ENCODE peak calls at places on chromosomes 5 and 9, in six cellular contexts. F is H54, O is GM12878, Q is Peyer's patch, B is GM12892, C is uterus. P is an unnamed sample.
A peak's percentile ranks its signal among the peaks of the same experiment; 100 is the strongest.

GRCh38 chr9:19445452-19445851 is 36.6 kb downstream of the ACER2 start:
- DNase-seq in F (no peak), O (no peak), Q (no peak), B (no peak), C (no peak), P (no peak)

GRCh38 chr9:69745716-69746538 is 13.9 kb downstream of the PTAR1 start:
- DNase-seq in F (no peak), O (no peak), Q (no peak), B (no peak), C (no peak), P (no peak)

GRCh38 chr5:116058346-116058936 is 26.2 kb downstream of the ARL14EPL start:
- DNase-seq in F (no peak), O (no peak), Q (no peak), B (no peak), C (no peak), P (no peak)

GRCh38 chr9:110370316-110370715 is 32.7 kb upstream of the TXNDC8 start:
- DNase-seq in F (no peak), O (no peak), Q (no peak), B (no peak), C (no peak), P (no peak)

GRCh38 chr9:70195456-70195855 is 63.3 kb upstream of the SMC5 start:
- DNase-seq in F (no peak), O (no peak), Q (no peak), B (no peak), C (no peak), P (no peak)

GRCh38 chr5:108461628-108462367 is 79.9 kb upstream of the FBXL17 start:
- DNase-seq in F (no peak), O (no peak), Q (no peak), B (no peak), C (no peak), P (no peak)

GRCh38 chr5:36948650-36949049 is 72.1 kb downstream of the NIPBL start:
- DNase-seq in F (no peak), O (no peak), Q (no peak), B (no peak), C (no peak), P (no peak)

GRCh38 chr9:109467936-109468335 is 30.2 kb downstream of the PTPN3 start:
- DNase-seq in F (no peak), O (no peak), Q (no peak), B (no peak), C (no peak), P (no peak)

GRCh38 chr9:116959775-116960174 is 272.7 kb downstream of the TRIM32 start:
- DNase-seq in F (no peak), O (no peak), Q (no peak), B (no peak), C (no peak), P (no peak)

GRCh38 chr9:78365979-78366697 is 69.2 kb downstream of the PSAT1 start:
- DNase-seq in F (no peak), O (no peak), Q (no peak), B (no peak), C (no peak), P (no peak)

GRCh38 chr9:127707766-127708165 is 978 bp downstream of the CFAP157 start:
- DNase-seq in F (no peak), O (no peak), Q (no peak), B (no peak), C (no peak), P (no peak)

GRCh38 chr5:65041296-65042158 is 272.8 kb downstream of the CWC27 start:
- DNase-seq in F (no peak), O (no peak), Q (no peak), B (no peak), C (no peak), P (no peak)

GRCh38 chr5:61332891-61333350 is 863 bp downstream of the ZSWIM6 start:
- DNase-seq in F (peak; percentile 56), O (no peak), Q (peak; percentile 39), B (peak; percentile 37), C (no peak), P (no peak)

GRCh38 chr9:86846679-86847078 is 100.6 kb downstream of the GAS1 start:
- DNase-seq in F (no peak), O (no peak), Q (no peak), B (no peak), C (no peak), P (no peak)

DNA sequence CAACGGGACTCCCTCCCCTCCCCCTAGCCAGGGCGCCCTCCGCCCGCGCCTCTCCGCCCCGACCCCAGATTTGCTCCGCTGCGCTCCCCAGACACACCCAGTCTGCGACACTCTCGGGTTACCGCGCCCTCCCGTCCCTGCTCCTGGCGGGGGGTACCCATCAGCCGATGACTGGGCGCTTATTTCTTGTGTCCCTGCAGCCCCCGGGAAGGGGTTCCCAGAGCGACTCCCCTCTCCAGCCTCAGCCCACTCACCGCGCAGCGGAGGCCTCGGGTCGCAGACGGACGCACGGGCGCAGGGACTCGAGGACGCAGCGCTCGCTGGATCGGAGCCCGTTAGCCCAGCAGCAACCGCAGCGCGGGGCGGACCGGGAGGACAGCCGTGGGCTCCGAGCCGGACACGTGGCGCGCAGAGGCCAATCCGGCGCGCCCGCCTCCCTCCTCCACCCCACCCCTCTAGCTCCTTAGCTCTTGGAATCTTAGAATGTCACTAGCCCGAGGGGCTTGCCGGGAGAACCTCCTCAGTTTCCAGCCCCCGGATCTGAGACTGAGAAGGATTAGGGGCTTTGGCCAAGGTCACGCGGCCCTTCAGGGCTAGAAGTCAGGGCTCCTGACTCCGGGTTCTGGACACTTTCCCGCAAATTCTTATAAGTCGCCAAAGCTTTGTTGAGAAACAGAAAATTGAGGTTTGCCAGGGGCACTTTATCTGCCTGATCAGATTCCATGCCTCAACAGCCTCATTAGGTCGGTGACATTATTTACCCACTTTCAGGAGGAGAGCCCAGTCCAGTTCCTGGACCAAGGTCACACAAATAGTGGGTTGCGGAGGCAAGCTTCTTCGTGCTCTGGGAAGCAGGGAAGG is at the start of gene ANXA6:
- DNase-seq in F (peak; percentile 92), O (no peak), Q (peak; percentile 82), B (peak; percentile 66), C (peak; percentile 85), P (peak; percentile 80)
- TF ChIP-seq POLR2A in F (peak; percentile 87), O (peak; percentile 81), Q (peak; percentile 28), B (peak; percentile 70), C (peak; percentile 70), P (no peak)

GRCh38 chr5:155954739-155955445 is 372.1 kb upstream of the SGCD start:
- DNase-seq in F (no peak), O (no peak), Q (no peak), B (no peak), C (no peak), P (no peak)
- TF ChIP-seq POLR2A in F (no peak), O (no peak), Q (no peak), B (no peak), C (no peak), P (no peak)

GRCh38 chr5:178153530-178154340 is at the start of gene NHP2:
- DNase-seq in F (peak; percentile 90), O (peak; percentile 92), Q (peak; percentile 97), B (peak; percentile 90), C (peak; percentile 100), P (peak; percentile 100)
- TF ChIP-seq POLR2A in F (peak; percentile 58), O (peak; percentile 81), Q (peak; percentile 43), B (peak; percentile 56), C (no peak), P (no peak)

GRCh38 chr9:26954050-26954508 is 2.1 kb upstream of the IFT74 start:
- DNase-seq in F (no peak), O (no peak), Q (no peak), B (no peak), C (no peak), P (no peak)
- TF ChIP-seq POLR2A in F (no peak), O (no peak), Q (no peak), B (peak; percentile 56), C (no peak), P (no peak)

GRCh38 chr5:150766265-150766664 is 7.4 kb upstream of the DCTN4 start:
- DNase-seq in F (no peak), O (no peak), Q (no peak), B (no peak), C (no peak), P (no peak)
- TF ChIP-seq POLR2A in F (no peak), O (no peak), Q (no peak), B (no peak), C (no peak), P (no peak)

DNA sequence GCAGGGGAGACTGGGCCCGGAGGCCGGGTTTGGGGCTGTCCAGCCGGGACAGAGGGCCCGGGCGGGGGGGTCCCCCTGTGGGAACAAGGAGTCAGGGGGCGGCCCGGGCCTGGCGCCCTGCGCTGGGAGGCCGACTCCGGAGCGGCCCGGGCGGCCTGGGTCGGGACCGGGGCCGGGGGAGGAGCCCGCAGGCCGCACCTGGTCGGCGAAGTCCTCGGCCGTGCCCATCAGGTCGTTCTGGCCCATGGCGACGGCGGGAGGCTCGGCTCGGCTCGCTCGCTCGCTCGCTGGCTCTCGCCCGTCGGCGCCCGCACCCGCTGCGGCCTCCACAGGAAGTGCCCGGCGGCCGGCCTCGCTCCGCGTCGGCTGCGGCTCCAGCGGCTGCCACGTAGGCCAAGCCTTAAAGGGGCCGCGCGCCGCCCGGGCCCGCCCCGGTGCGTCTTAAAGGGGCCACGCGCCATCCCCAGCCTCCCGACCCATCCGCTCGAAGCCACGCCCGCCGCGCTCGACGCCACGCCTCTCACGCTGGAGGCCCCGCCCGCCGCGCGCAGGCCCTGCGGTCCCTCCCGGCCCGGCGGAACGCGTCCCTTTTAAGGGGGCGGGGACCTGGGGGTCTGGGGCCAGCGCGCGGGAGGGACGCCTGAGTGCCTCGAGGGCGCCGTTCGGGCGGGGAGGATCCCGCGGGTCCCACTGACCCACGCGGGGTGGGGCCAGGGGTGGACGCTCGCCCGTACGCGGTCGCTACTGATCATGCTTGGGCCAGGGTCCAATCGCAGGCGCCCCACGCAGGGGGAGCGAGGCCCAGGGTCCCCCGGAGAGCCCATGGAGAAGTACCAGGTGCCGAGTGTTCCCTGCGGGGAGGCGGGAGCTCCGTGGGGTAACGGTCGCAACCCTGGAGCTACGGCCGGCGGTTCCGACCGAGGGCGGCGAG is at the start of the genes STKLD1 and SURF4:
- DNase-seq in F (peak; percentile 100), O (peak; percentile 73), Q (peak; percentile 95), B (peak; percentile 100), C (peak; percentile 97), P (peak; percentile 93)
- TF ChIP-seq POLR2A in F (peak; percentile 96), O (peak; percentile 97), Q (peak; percentile 83), B (peak; percentile 91), C (peak; percentile 89), P (no peak)

DNA sequence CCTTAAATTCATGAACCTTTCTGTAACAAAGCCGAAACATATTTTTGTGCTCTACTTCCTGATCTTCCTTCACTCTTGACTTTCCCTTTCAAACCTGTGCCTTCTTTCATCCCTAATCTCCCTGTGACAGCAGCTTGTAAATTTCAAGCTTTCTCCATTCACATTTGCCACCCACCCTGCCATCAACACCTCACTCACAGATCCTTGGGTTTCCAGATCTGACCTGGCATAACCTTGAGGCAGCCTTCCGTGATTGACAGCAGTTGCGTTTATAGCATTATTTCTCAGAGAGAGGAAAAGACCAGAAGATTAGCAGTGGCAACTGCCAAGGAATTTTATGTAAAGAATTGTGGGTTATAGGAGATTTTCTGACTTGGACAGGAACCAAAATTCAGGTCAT is 260.1 kb downstream of the NR2F1-AS1 start:
- DNase-seq in F (no peak), O (no peak), Q (no peak), B (no peak), C (no peak), P (no peak)
- TF ChIP-seq POLR2A in F (no peak), O (no peak), Q (no peak), B (no peak), C (no peak), P (no peak)

DNA sequence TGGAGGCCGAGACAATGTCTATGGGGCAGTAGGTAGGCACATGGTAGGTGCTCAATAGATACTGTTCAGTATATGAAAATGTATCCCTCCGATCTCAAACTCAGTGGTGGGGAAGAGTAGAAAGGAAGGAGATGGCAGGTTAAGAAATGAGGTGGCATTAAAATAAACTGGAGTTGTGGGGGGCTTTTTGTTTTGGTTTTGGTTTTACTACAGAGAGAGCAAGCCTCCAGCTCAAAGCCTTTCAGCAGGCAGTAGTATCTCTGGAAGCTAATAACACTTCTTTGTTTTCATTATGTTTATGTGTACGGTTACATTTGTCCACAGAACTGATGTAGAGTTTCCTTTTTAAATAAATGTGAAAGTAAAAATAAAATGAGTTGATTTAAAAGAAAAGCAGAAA is 8.6 kb downstream of the MFAP3 start:
- DNase-seq in F (no peak), O (no peak), Q (no peak), B (no peak), C (no peak), P (no peak)
- TF ChIP-seq POLR2A in F (no peak), O (no peak), Q (no peak), B (no peak), C (no peak), P (no peak)